ENCODE peak calls at places on chromosomes 5 and 9, in six cellular contexts. N is upper lobe of right lung, X is breast epithelium, K is body of pancreas, Q is HL-60, J is prostate gland. R is an unnamed sample.

GRCh38 chr5:82467006-82467561 is 188.9 kb upstream of the RPS23 start:
- DNase-seq in K (peak; percentile 8), Q (no peak), X (no peak), N (no peak), J (no peak), R (no peak)

GRCh38 chr5:134536876-134537275 is 11.4 kb downstream of the JADE2 start:
- DNase-seq in Q (no peak), K (no peak), J (no peak), N (no peak), X (no peak), R (no peak)

GRCh38 chr9:83449981-83450380 is 88.2 kb downstream of the FRMD3 start:
- DNase-seq in K (no peak), X (no peak), Q (no peak), J (no peak), N (no peak), R (no peak)

GRCh38 chr5:37111426-37112382 is 137.5 kb downstream of the CPLANE1 start:
- DNase-seq in K (no peak), Q (peak; percentile 54), N (no peak), X (no peak), J (no peak), R (no peak)

GRCh38 chr9:2014148-2014547 is 999 bp upstream of the SMARCA2 start:
- DNase-seq in N (no peak), J (no peak), K (no peak), Q (no peak), X (no peak), R (no peak)

GRCh38 chr5:99025298-99026045 is 96.7 kb upstream of the CHD1 start:
- DNase-seq in Q (no peak), K (peak; percentile 76), N (no peak), X (no peak), J (no peak), R (no peak)

GRCh38 chr5:180598797-180599589 is 7.7 kb upstream of the SCGB3A1 start:
- DNase-seq in K (no peak), N (peak; percentile 49), Q (no peak), J (no peak), X (no peak), R (no peak)

GRCh38 chr5:91328743-91329142 is 54.4 kb downstream of the ARRDC3 start:
- DNase-seq in X (no peak), K (no peak), Q (no peak), N (no peak), J (no peak), R (no peak)

GRCh38 chr9:4970970-4971641 is 14.0 kb upstream of the JAK2 start:
- DNase-seq in X (no peak), K (no peak), Q (peak; percentile 39), J (no peak), N (no peak), R (no peak)

GRCh38 chr9:105054488-105054887 is 126.5 kb upstream of the ABCA1 start:
- DNase-seq in K (peak; percentile 68), X (no peak), Q (no peak), N (no peak), J (no peak), R (no peak)

DNA sequence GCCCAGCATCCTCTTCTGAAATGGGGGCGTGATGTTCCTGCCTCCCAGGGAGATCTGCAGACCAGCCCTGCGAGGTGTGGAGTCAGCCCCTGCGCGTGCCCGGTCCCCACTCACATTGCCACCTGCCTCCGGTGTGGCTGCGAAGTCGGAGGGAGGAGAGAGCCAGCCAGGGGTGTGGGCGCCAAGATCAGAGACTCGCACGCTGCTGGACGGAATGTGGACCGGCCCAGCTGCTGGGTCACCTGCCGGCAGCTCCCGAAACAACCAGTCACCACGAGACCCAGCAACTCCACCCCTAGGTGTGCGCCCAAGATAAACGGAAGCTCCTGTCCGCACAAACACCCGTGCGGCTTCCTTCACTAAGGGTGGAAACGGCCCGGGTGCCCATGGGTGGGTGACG is 51.1 kb upstream of the EGFL7 start:
- DNase-seq in K (no peak), N (no peak), J (no peak), X (no peak), Q (no peak), R (no peak)
- H3K27ac ChIP-seq in K (no peak overlapping the region), N (no peak overlapping the region), J (no peak overlapping the region), X (no peak overlapping the region), Q (no peak overlapping the region), R (no peak overlapping the region)

GRCh38 chr5:671459-672328 is 21.5 kb downstream of the TPPP start:
- DNase-seq in Q (peak; percentile 69), K (peak; percentile 70), N (peak; percentile 87), J (peak; percentile 51), X (no peak), R (peak; percentile 69)
- TF ChIP-seq CTCF in Q (peak; percentile 83), K (peak; percentile 92), N (peak; percentile 90), J (peak; percentile 80), X (peak; percentile 89), R (peak; percentile 87)

GRCh38 chr9:137411670-137412380 is 11.1 kb downstream of the EXD3 start:
- DNase-seq in J (peak; percentile 75), Q (peak; percentile 76), N (peak; percentile 87), K (peak; percentile 86), X (peak; percentile 90), R (peak; percentile 90)
- H3K4me3 ChIP-seq in J (no peak overlapping the region), Q (no peak overlapping the region), N (no peak overlapping the region), K (no peak overlapping the region), X (peak overlapping the region; percentile 54), R (no peak overlapping the region)

GRCh38 chr5:120159155-120159554 is 304.9 kb upstream of the PRR16 start:
- DNase-seq in J (no peak), Q (no peak), N (no peak), X (no peak), K (no peak), R (no peak)
- H3K27ac ChIP-seq in J (no peak overlapping the region), Q (no peak overlapping the region), N (no peak overlapping the region), X (no peak overlapping the region), K (no peak overlapping the region), R (no peak overlapping the region)

DNA sequence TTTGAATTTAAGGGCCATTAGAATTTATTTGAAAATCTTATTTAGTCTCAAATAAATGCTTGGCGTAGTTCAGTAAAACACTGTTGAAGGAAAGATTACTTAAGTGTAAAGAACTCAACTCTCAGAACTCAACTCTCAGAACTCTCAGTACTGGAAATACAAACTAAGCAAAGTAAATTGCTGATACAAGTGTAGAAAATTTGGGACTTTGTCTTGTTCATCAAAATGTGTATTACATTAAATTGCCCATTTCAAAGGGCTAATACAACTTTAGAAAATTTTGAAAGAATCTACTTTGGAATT is 99.4 kb downstream of the CSNK1G3 start:
- DNase-seq in X (no peak), K (no peak), Q (no peak), J (no peak), N (no peak), R (no peak)
- TF ChIP-seq CTCF in X (no peak), K (no peak), Q (no peak), J (no peak), N (no peak), R (no peak)

GRCh38 chr5:147234825-147235635 is at the start of gene STK32A:
- DNase-seq in J (no peak), K (peak; percentile 86), Q (no peak), X (no peak), N (peak; percentile 92), R (peak; percentile 91)
- H3K4me3 ChIP-seq in J (peak within 1 kb of the TSS; percentile 35), K (peak within 1 kb of the TSS; percentile 68), Q (no peak within 1 kb of the TSS), X (peak within 1 kb of the TSS; percentile 73), N (peak within 1 kb of the TSS; percentile 56), R (peak within 1 kb of the TSS; percentile 59)